ENCODE peak calls at places on chromosomes 4 and X, in four cellular contexts. O is CD8-positive, alpha-beta memory T cell; Z is astrocyte of the spinal cord; L is pancreas. M is an unnamed sample.

GRCh38 chr4:14265651-14266050 is 638.1 kb upstream of the BOD1L1 start:
- DNase-seq in Z (no peak), L (no peak), O (no peak), M (no peak)

GRCh38 chrX:136126892-136127406 is 20.4 kb upstream of the FHL1 start:
- DNase-seq in O (no peak), Z (peak; percentile 55), L (no peak), M (no peak)

GRCh38 chrX:81174286-81174685 is 27.4 kb downstream of the HMGN5 start:
- DNase-seq in Z (peak; percentile 38), L (no peak), O (peak; percentile 3), M (peak; percentile 1)

GRCh38 chrX:113892401-113892800 is 691.5 kb upstream of the HTR2C start:
- DNase-seq in O (no peak), Z (no peak), L (no peak), M (no peak)

GRCh38 chr4:47061435-47061834 is 30.1 kb downstream of the GABRB1 start:
- DNase-seq in O (no peak), L (no peak), Z (peak; percentile 78), M (peak; percentile 24)

GRCh38 chr4:147830987-147831386 is 99.1 kb downstream of the ARHGAP10 start:
- DNase-seq in O (no peak), L (no peak), Z (peak; percentile 48), M (no peak)

GRCh38 chrX:132022863-132023116 is 312 bp upstream of the STK26 start:
- DNase-seq in O (no peak), L (no peak), Z (no peak), M (no peak)

GRCh38 chrX:71111141-71111843 is at the start of gene IL2RG:
- DNase-seq in Z (no peak), O (peak; percentile 88), L (no peak), M (no peak)

GRCh38 chr4:56990109-56990508 is 11.4 kb downstream of the POLR2B start:
- DNase-seq in O (no peak), Z (peak; percentile 52), L (no peak), M (no peak)

GRCh38 chrX:124534530-124534929 is 188.2 kb downstream of the SH2D1A start:
- DNase-seq in O (no peak), L (no peak), Z (no peak), M (no peak)

GRCh38 chrX:44317196-44317595 is 26.3 kb downstream of the EFHC2 start:
- DNase-seq in O (no peak), Z (no peak), L (no peak), M (no peak)

GRCh38 chr4:37661643-37662221 is 24.4 kb downstream of the RELL1 start:
- DNase-seq in Z (peak; percentile 44), O (no peak), L (no peak), M (no peak)

GRCh38 chrX:44282753-44283152 is 60.7 kb downstream of the EFHC2 start:
- DNase-seq in L (no peak), Z (no peak), O (no peak), M (no peak)

GRCh38 chrX:15973299-15973698 is 118.7 kb upstream of the AP1S2 start:
- DNase-seq in Z (peak; percentile 21), O (peak; percentile 0), L (no peak), M (no peak)

GRCh38 chr4:1805493-1806222 is 12.6 kb downstream of the FGFR3 start:
- DNase-seq in Z (no peak), O (no peak), L (no peak), M (no peak)

GRCh38 chr4:47741200-47741599 is 96.7 kb downstream of the CORIN start:
- DNase-seq in L (no peak), Z (no peak), O (no peak), M (no peak)

GRCh38 chr4:185307136-185307950 is 88.4 kb downstream of the LRP2BP start:
- DNase-seq in L (no peak), O (no peak), Z (no peak), M (no peak)

GRCh38 chr4:15717126-15717525 is 14.3 kb downstream of the BST1 start:
- DNase-seq in Z (peak; percentile 41), L (no peak), O (no peak), M (no peak)

GRCh38 chrX:275967-276587 is 5.1 kb upstream of the PLCXD1 start:
- DNase-seq in L (peak; percentile 88), Z (peak; percentile 29), O (peak; percentile 33), M (no peak)

GRCh38 chrX:17655232-17656034 is 81.9 kb upstream of the SCML1 start:
- DNase-seq in O (no peak), L (no peak), Z (peak; percentile 22), M (no peak)

GRCh38 chr4:164440196-164440595 is 313.7 kb upstream of the SMIM31 start:
- DNase-seq in Z (peak; percentile 71), L (no peak), O (no peak), M (no peak)

GRCh38 chrX:131762802-131763234 is 218.9 kb downstream of the OR13H1 start:
- DNase-seq in Z (peak; percentile 82), O (peak; percentile 72), L (no peak), M (peak; percentile 68)

GRCh38 chr4:16337936-16338335 is 111.7 kb upstream of the TAPT1 start:
- DNase-seq in Z (peak; percentile 64), L (no peak), O (no peak), M (peak; percentile 92)

GRCh38 chrX:103256651-103257050 is 1.7 kb upstream of the TCEAL8 start:
- DNase-seq in O (no peak), Z (no peak), L (no peak), M (no peak)

GRCh38 chrX:57595381-57595811 is 3.6 kb downstream of the ZXDB start:
- DNase-seq in L (no peak), Z (peak; percentile 71), O (no peak), M (peak; percentile 59)

GRCh38 chr4:110533940-110534339 is 58.0 kb downstream of the ENPEP start:
- DNase-seq in Z (peak; percentile 98), L (no peak), O (no peak), M (peak; percentile 95)
- H3K4me3 ChIP-seq in Z (no peak overlapping the region), L (no peak overlapping the region), O (no peak overlapping the region), M (no peak overlapping the region)

GRCh38 chr4:113758361-113758760 is 3.2 kb downstream of the CAMK2D start:
- DNase-seq in O (no peak), L (no peak), Z (peak; percentile 51), M (peak; percentile 40)
- H3K4me3 ChIP-seq in O (no peak overlapping the region), L (no peak overlapping the region), Z (peak overlapping the region; percentile 91), M (peak overlapping the region; percentile 99)

GRCh38 chr4:145196747-145197146 is 16.4 kb upstream of the OTUD4 start:
- DNase-seq in O (no peak), Z (no peak), L (no peak), M (no peak)

GRCh38 chr4:145189981-145190380 is 9.6 kb upstream of the OTUD4 start:
- DNase-seq in O (no peak), Z (no peak), L (no peak), M (no peak)

GRCh38 chr4:145199056-145199713 is 18.8 kb upstream of the OTUD4 start:
- DNase-seq in Z (no peak), O (no peak), L (no peak), M (no peak)

GRCh38 chr4:145195167-145195952 is 15.0 kb upstream of the OTUD4 start:
- DNase-seq in Z (no peak), O (no peak), L (no peak), M (no peak)
- H3K4me3 ChIP-seq in Z (no peak overlapping the region), O (no peak overlapping the region), L (no peak overlapping the region), M (no peak overlapping the region)

GRCh38 chr4:158814636-158815035 is 45.8 kb downstream of the FNIP2 start:
- DNase-seq in L (no peak), Z (peak; percentile 79), O (no peak), M (peak; percentile 66)

GRCh38 chr4:158816953-158817352 is 48.1 kb downstream of the FNIP2 start:
- DNase-seq in O (no peak), Z (no peak), L (no peak), M (no peak)

GRCh38 chr4:158819942-158820786 is 51.3 kb downstream of the FNIP2 start:
- DNase-seq in O (no peak), L (no peak), Z (no peak), M (no peak)

GRCh38 chr4:158818595-158818994 is 49.8 kb downstream of the FNIP2 start:
- DNase-seq in Z (no peak), O (no peak), L (no peak), M (no peak)

DNA sequence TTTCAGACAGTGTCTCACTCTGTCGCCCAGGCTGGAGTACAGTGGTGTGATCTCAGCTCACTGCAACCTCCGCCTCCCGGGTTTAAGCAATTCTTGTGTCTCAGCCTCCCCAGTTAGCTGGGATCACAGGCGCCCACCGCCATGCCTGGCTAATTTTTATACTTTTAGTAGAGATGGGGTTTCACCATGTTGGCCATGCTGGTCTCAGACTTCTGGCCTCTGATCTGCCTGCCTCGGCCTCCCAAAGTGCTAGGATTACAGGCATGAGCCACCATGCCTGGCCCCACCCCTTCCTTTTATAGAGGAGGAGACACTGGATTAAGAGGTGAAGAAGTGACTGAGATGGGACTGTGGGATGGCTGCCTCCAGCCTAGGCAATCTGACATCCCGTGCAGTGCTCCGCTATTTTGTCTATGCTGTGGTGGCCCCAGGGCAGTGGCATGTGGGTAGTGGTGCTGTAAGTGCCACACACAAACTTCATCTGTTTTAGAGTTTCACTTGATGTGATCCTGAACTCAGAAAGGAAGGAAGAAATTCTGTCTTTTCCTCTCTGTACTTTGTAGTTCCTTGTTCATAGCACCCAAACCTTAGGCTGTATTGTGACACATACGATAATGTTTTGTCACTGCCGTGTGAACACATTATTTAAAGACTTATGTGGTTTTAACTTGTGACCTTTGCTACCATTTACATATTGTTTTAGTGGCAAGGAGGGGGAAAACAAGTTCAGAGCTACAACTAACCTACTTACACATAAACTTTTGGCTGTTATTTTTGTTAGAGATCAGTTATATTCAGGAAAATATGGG is 48.9 kb downstream of the FNIP2 start:
- DNase-seq in Z (no peak), L (no peak), O (no peak), M (no peak)
- H3K4me3 ChIP-seq in Z (no peak overlapping the region), L (no peak overlapping the region), O (no peak overlapping the region), M (no peak overlapping the region)

DNA sequence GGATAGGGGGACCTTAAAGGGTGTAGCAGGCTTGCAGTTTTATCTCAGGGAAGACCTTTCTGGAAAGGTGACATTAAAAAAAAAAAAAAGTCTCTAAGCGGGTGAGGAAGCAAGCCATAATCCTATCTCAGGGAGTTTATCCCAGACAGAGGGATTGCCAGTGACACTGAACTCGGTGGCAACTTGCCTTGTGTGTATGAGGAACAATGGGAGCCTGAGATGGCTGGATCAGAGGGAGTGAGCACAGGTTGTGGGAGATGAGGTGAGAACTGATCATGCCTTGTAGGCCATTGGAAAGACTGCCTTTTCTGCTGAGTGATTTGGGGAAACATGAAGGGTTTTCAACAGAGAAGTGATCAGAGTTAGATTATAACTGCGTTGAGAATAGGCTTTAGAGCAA is 31.1 kb downstream of the DTHD1 start:
- DNase-seq in L (no peak), Z (no peak), O (no peak), M (no peak)
- H3K4me3 ChIP-seq in L (no peak overlapping the region), Z (no peak overlapping the region), O (no peak overlapping the region), M (no peak overlapping the region)

GRCh38 chrX:12977761-12978204 is 2.9 kb downstream of the TMSB4X start:
- DNase-seq in Z (no peak), O (no peak), L (no peak), M (no peak)
- H3K4me3 ChIP-seq in Z (peak overlapping the region; percentile 91), O (peak overlapping the region; percentile 77), L (no peak overlapping the region), M (peak overlapping the region; percentile 8)

GRCh38 chr4:18319456-18319855 is 297.9 kb upstream of the LCORL start:
- DNase-seq in O (no peak), Z (peak; percentile 0), L (no peak), M (no peak)
- H3K4me3 ChIP-seq in O (no peak overlapping the region), Z (no peak overlapping the region), L (no peak overlapping the region), M (no peak overlapping the region)

GRCh38 chr4:186727977-186728519 is 4.4 kb upstream of the FAT1 start:
- DNase-seq in O (no peak), L (no peak), Z (peak; percentile 53), M (no peak)
- H3K4me3 ChIP-seq in O (no peak overlapping the region), L (no peak overlapping the region), Z (no peak overlapping the region), M (no peak overlapping the region)

GRCh38 chr4:141132689-141133145 is 552 bp downstream of the RNF150 start:
- DNase-seq in O (no peak), L (peak; percentile 67), Z (peak; percentile 36), M (no peak)
- H3K4me3 ChIP-seq in O (no peak overlapping the region), L (peak overlapping the region; percentile 74), Z (peak overlapping the region; percentile 77), M (peak overlapping the region; percentile 78)

M was measured in astrocyte of the cerebellum.